ENCODE peak calls at places on chromosomes 4 and X, in five cellular contexts. W is H1; L is globus pallidus; Z is amygdala; Q is activated T-helper 1 cell treated with anti-CD3 and anti-CD28 coated beads, Interleukin-2, amount 50 U/mL, for 16 hours. K is an unnamed sample.

GRCh38 chr4:27366424-27366823 is 505.8 kb downstream of the STIM2 start:
- DNase-seq in Q (no peak), W (no peak), Z (no peak), L (no peak), K (no peak)

GRCh38 chr4:111847256-111848108 is 297.8 kb upstream of the FAM241A start:
- DNase-seq in Z (no peak), Q (no peak), W (no peak), L (no peak), K (no peak)

GRCh38 chr4:2047031-2047660 is 12.0 kb upstream of the NAT8L start:
- DNase-seq in Z (no peak), Q (no peak), L (no peak), W (no peak), K (no peak)

GRCh38 chr4:45064741-45065140 is 338.4 kb upstream of the GNPDA2 start:
- DNase-seq in Q (no peak), W (no peak), Z (no peak), L (no peak), K (no peak)

GRCh38 chr4:122772311-122772710 is 39.8 kb downstream of the BBS12 start:
- DNase-seq in Q (no peak), L (no peak), Z (no peak), W (no peak), K (no peak)

GRCh38 chr4:47145630-47146029 is 114.3 kb downstream of the GABRB1 start:
- DNase-seq in W (no peak), L (no peak), Q (no peak), Z (no peak), K (no peak)

GRCh38 chrX:88604433-88605221 is 142.4 kb upstream of the CPXCR1 start:
- DNase-seq in Z (no peak), Q (no peak), L (no peak), W (no peak), K (no peak)

GRCh38 chrX:49233176-49233575 is at the start of gene CACNA1F:
- DNase-seq in L (no peak), W (no peak), Z (no peak), Q (no peak), K (no peak)

GRCh38 chr4:182644326-182645050 is 272.7 kb downstream of the DCTD start:
- DNase-seq in Q (no peak), L (no peak), Z (no peak), W (no peak), K (no peak)

GRCh38 chr4:17168571-17168970 is 270.1 kb upstream of the LDB2 start:
- DNase-seq in Q (no peak), W (no peak), L (peak; percentile 25), Z (no peak), K (no peak)

GRCh38 chrX:70026851-70027200 is 22.9 kb downstream of the AWAT2 start:
- DNase-seq in L (no peak), Z (no peak), W (no peak), Q (no peak), K (no peak)

K was measured in central memory CD8-positive, alpha-beta T cell.